ENCODE peak calls at places on chromosomes 12 and 14, in seven cellular contexts. R is GM23338, V is mammary epithelial cell, J is HepG2, K is GM23248, Q is OCI-LY7, W is neural progenitor cell. P is an unnamed sample.
A peak's percentile ranks its signal among the peaks of the same experiment; 100 is the strongest.

GRCh38 chr12:1517734-1518485 is 76.5 kb downstream of the FBXL14 start:
- DNase-seq in R (no peak), V (no peak), J (no peak), K (no peak), Q (no peak), W (no peak), P (no peak)

GRCh38 chr14:72024504-72024903 is 92.3 kb downstream of the RGS6 start:
- DNase-seq in R (no peak), V (no peak), J (no peak), K (no peak), Q (no peak), W (no peak), P (no peak)

GRCh38 chr12:127943481-127944210 is 323.3 kb upstream of the TMEM132C start:
- DNase-seq in R (no peak), V (no peak), J (no peak), K (no peak), Q (no peak), W (no peak), P (no peak)

GRCh38 chr14:100903672-100904185 is at the start of gene RTL1:
- DNase-seq in R (no peak), V (no peak), J (no peak), K (no peak), Q (no peak), W (no peak), P (no peak)

GRCh38 chr12:18221726-18222125 is 39.6 kb upstream of the PIK3C2G start:
- DNase-seq in R (no peak), V (no peak), J (no peak), K (no peak), Q (no peak), W (no peak), P (no peak)

GRCh38 chr12:40559865-40560264 is 132.4 kb upstream of the CNTN1 start:
- DNase-seq in R (no peak), V (no peak), J (no peak), K (no peak), Q (no peak), W (no peak), P (no peak)

GRCh38 chr14:56310643-56311042 is 192.4 kb downstream of the PELI2 start:
- DNase-seq in R (no peak), V (no peak), J (no peak), K (no peak), Q (no peak), W (no peak), P (peak; percentile 27)

GRCh38 chr14:50920482-50921225 is 23.6 kb downstream of the PYGL start:
- DNase-seq in R (peak; percentile 50), V (no peak), J (peak; percentile 90), K (peak; percentile 83), Q (no peak), W (peak; percentile 24), P (no peak)

GRCh38 chr12:6827982-6828670 is at the start of gene P3H3:
- DNase-seq in R (peak; percentile 86), V (no peak), J (peak; percentile 23), K (peak; percentile 76), Q (peak; percentile 21), W (peak; percentile 70), P (peak; percentile 56)

GRCh38 chr12:24902521-24903304 is 46.2 kb downstream of the BCAT1 start:
- DNase-seq in R (peak; percentile 79), V (peak; percentile 40), J (no peak), K (peak; percentile 67), Q (no peak), W (peak; percentile 78), P (no peak)

GRCh38 chr14:69715725-69716482 is 51.0 kb upstream of the SRSF5 start:
- DNase-seq in R (no peak), V (peak; percentile 93), J (no peak), K (peak; percentile 76), Q (no peak), W (no peak), P (peak; percentile 85)
- H3K27ac ChIP-seq in R (no peak overlapping the region), V (peak overlapping the region; percentile 91), J (no peak overlapping the region), K (peak overlapping the region; percentile 96), Q (no peak overlapping the region), W (no peak overlapping the region), P (peak overlapping the region; percentile 73)

GRCh38 chr12:11688379-11688778 is 38.9 kb downstream of the ETV6 start:
- DNase-seq in R (no peak), V (no peak), J (no peak), K (no peak), Q (no peak), W (no peak), P (no peak)

GRCh38 chr12:11693068-11693467 is 43.6 kb downstream of the ETV6 start:
- DNase-seq in R (no peak), V (no peak), J (no peak), K (no peak), Q (no peak), W (no peak), P (no peak)

GRCh38 chr12:11687538-11687937 is 38.1 kb downstream of the ETV6 start:
- DNase-seq in R (no peak), V (no peak), J (peak; percentile 42), K (no peak), Q (no peak), W (no peak), P (no peak)

GRCh38 chr12:11688831-11689230 is 39.4 kb downstream of the ETV6 start:
- DNase-seq in R (no peak), V (no peak), J (no peak), K (peak; percentile 32), Q (no peak), W (no peak), P (no peak)

DNA sequence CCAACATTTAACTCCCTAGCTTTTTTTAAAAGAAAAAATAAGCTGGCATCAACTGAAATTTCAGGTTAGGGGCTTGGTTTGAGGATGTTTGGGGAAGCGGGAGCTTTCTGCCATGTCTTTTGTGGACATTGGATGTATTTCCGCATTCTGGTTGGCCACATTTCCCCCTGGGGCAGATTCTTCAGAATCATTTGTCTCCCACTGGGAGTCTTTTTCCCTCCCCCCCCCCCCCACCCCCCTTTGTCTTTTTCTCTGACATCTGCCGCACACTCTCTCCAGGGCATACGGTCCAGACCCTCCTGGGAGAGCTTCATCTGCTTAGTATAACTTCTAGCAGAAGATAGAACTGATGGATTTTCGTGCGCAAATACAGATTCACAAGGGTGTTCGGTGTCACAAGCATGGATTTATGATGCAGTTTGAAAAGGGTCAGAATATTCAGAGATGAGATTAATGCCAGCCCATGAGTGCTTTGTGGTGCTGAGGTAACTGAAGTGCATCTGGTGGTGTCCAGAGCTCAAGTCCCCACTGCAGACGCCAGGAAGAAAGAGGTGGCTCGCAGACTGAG is 40.2 kb downstream of the ETV6 start:
- DNase-seq in R (no peak), V (no peak), J (no peak), K (no peak), Q (no peak), W (no peak), P (no peak)
- H4K20me1 ChIP-seq in R (no peaks in the 10 kb centered on the region), V (no peaks in the 10 kb centered on the region), J (no peaks in the 10 kb centered on the region), K (no peaks in the 10 kb centered on the region), Q (no peaks in the 10 kb centered on the region), W (no peaks in the 10 kb centered on the region), P (peaks cover 7% of the 10 kb centered on the region)

GRCh38 chr12:110382683-110383082 is 20.8 kb downstream of the ANAPC7 start:
- DNase-seq in R (no peak), V (no peak), J (no peak), K (no peak), Q (no peak), W (no peak), P (no peak)

GRCh38 chr12:110373962-110374611 is 29.4 kb downstream of the ANAPC7 start:
- DNase-seq in R (no peak), V (no peak), J (no peak), K (no peak), Q (no peak), W (no peak), P (no peak)

GRCh38 chr12:110379201-110379600 is 24.3 kb downstream of the ANAPC7 start:
- DNase-seq in R (no peak), V (no peak), J (no peak), K (no peak), Q (no peak), W (no peak), P (no peak)

DNA sequence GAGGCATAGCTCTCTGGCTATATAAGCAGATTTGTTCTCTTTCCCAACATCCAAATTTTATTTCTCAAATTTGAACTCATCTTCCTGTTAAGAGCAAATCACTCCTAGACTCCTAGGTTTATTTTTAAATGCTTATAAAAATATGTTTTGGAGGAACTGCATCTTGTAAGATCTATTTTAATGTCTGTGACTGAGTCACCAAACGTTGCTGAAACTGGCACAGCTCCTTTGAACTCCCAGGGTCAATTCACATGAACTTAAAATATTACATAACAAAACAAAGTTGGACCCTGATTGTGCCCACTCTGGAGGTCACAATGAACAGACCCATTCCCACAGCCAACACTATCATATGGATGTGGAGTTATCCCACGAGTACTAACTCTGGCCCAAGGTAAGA is 23.9 kb downstream of the ANAPC7 start:
- DNase-seq in R (no peak), V (no peak), J (no peak), K (no peak), Q (no peak), W (no peak), P (no peak)
- H3K4me1 ChIP-seq in R (no peaks in the 10 kb centered on the region), V (no peaks in the 10 kb centered on the region), J (no peaks in the 10 kb centered on the region), K (no peaks in the 10 kb centered on the region), Q (peaks cover 22% of the 10 kb centered on the region), W (no peaks in the 10 kb centered on the region), P (no peaks in the 10 kb centered on the region)

GRCh38 chr14:93924592-93925355 is 2.4 kb upstream of the FAM181A start:
- DNase-seq in R (no peak), V (no peak), J (no peak), K (no peak), Q (no peak), W (no peak), P (no peak)

GRCh38 chr14:93925374-93925895 is 1.7 kb upstream of the FAM181A start:
- DNase-seq in R (no peak), V (no peak), J (no peak), K (no peak), Q (no peak), W (no peak), P (no peak)

GRCh38 chr14:93927746-93928145 is 602 bp downstream of the FAM181A start:
- DNase-seq in R (no peak), V (no peak), J (no peak), K (no peak), Q (peak; percentile 13), W (no peak), P (no peak)

GRCh38 chr14:93926873-93927571 is at the start of gene FAM181A:
- DNase-seq in R (no peak), V (no peak), J (no peak), K (no peak), Q (no peak), W (peak; percentile 33), P (no peak)

GRCh38 chr14:93926209-93926872 is 803 bp upstream of the FAM181A start:
- DNase-seq in R (no peak), V (no peak), J (peak; percentile 28), K (no peak), Q (no peak), W (peak; percentile 63), P (no peak)
- H3K27ac ChIP-seq in R (no peak overlapping the region), V (no peak overlapping the region), J (no peak overlapping the region), K (no peak overlapping the region), Q (no peak overlapping the region), W (no peak overlapping the region), P (no peak overlapping the region)